ENCODE peak calls at places on chromosomes 7 and 10, in eight cellular contexts. X is GM06990, F is A549, V is psoas muscle, M is GM23338, W is fibroblast of pulmonary artery, A is H9, K is astrocyte of the spinal cord. S is an unnamed sample.

GRCh38 chr10:5816170-5816569 is 2.9 kb upstream of the GDI2 start:
- DNase-seq in F (no peak), X (peak), A (no peak), W (no peak), K (no peak), V (no peak), M (no peak), S (no peak)

GRCh38 chr10:69726850-69727249 is 74.9 kb upstream of the COL13A1 start:
- DNase-seq in M (no peak), A (no peak), F (no peak), K (no peak), V (no peak), X (no peak), W (no peak), S (no peak)

GRCh38 chr10:1048349-1048731 is 579 bp downstream of the IDI1 start:
- DNase-seq in M (no peak), A (no peak), V (peak), W (peak), F (no peak), X (no peak), K (no peak), S (peak)

GRCh38 chr7:15932318-15932717 is 245.8 kb upstream of the MEOX2 start:
- DNase-seq in W (no peak), X (no peak), K (no peak), M (peak), F (no peak), V (no peak), A (no peak), S (no peak)

GRCh38 chr10:102537948-102538347 is 34.2 kb downstream of the SUFU start:
- DNase-seq in X (no peak), V (no peak), M (no peak), W (no peak), K (no peak), F (no peak), A (no peak), S (no peak)

GRCh38 chr7:28893888-28894287 is 64.2 kb downstream of the TRIL start:
- DNase-seq in F (no peak), K (no peak), X (no peak), W (no peak), V (no peak), A (no peak), M (no peak), S (no peak)

GRCh38 chr7:81929386-81929785 is 159.5 kb upstream of the HGF start:
- DNase-seq in X (no peak), K (peak), W (no peak), F (no peak), M (no peak), V (no peak), A (no peak), S (no peak)

GRCh38 chr10:79928028-79928583 is 20.8 kb downstream of the SFTPD start:
- DNase-seq in X (no peak), F (no peak), A (no peak), M (no peak), V (no peak), W (no peak), K (no peak), S (no peak)

GRCh38 chr7:135509839-135510602 is at the start of gene CNOT4:
- DNase-seq in M (peak), A (peak), V (peak), F (peak), K (peak), W (peak), X (peak), S (peak)

GRCh38 chr7:41256186-41256945 is 446.5 kb downstream of the INHBA start:
- DNase-seq in V (no peak), F (no peak), X (no peak), M (no peak), A (no peak), W (no peak), K (no peak), S (no peak)

GRCh38 chr7:108570146-108570755 is 577 bp downstream of the DNAJB9 start:
- DNase-seq in M (peak), K (peak), F (peak), V (peak), X (no peak), W (peak), A (no peak), S (peak)

DNA sequence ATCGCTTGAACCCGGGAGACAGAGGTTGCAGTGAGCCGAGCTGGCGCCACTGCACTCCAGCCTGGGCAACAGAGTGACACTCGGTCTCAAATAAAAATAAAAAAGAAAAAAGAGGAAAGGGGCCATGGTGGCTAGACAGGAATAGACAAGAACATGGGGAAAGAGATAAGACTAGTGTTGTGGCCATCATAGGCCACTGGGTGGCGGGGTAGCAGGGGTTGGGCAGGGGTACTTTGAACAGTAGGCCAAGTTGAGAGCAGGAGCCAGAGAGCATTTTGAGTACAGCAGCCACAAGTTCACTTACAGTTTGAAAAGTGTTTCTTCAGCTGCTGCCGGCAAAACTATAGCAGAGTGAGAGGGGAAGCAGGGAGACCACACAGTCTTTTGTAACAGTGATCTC is 656.0 kb downstream of the CNTNAP2 start:
- DNase-seq in F (no peak), X (no peak), V (no peak), A (peak), K (no peak), M (peak), W (no peak), S (no peak)
- TF ChIP-seq CTCF in F (no peak), X (no peak), V (no peak), A (peak), K (no peak), M (peak), W (no peak), S (peak)

DNA sequence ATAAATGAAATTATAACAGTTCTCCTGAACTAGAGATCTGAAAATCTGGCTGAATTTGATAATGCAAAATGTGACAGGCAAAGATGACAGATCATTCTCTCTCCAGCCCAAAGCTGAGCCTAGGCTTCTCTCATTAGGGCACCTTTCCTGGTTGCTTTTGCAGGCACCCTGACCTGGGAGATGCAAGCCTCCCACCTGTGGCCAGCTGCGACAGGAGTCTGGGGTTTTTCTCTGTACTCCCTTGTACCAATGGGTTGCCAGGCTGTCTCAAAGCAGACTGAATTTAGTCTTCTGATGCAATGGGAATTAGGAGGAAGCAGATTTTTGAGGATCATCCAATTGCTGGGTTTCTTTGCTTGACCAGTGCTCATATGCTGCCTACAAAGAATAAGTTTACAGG is 85.0 kb upstream of the EFCAB10 start:
- DNase-seq in W (no peak), F (no peak), M (no peak), A (no peak), K (no peak), V (no peak), X (no peak), S (no peak)
- TF ChIP-seq CTCF in W (no peak), F (no peak), M (no peak), A (no peak), K (no peak), V (no peak), X (no peak), S (no peak)

DNA sequence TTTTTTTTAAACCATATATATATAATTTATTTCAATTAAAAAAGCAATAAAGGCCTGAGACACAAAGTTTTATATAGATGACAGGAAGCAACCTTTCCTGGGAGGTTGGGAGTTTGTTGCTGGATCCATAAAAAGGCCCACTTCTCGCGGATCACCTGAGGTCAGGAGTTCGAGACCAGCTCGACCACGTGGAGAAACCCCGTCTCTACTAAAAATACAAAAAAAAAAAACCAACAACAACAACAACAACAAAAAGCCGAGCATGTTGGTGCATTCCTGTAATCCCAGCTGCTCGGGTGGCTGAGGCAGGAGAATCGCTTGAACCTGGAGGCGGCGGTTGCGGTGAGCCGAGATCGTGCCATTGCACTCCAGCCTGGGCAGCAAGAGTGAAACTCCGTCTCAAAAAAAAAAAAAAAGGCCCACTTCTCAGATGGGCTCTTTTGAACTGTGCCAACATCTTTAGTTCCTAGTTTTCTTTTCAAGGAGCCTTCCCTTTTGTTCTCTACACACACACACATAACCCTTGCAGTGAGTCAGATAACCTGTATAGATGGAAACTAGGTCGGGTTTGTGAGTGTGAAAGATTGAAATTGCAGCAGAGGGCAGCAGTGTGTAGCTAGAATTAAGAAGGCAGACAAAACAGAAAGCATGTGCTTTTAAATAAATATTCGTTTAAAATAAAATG is 1.2 kb upstream of the SMNDC1 start:
- DNase-seq in V (no peak), W (peak), X (peak), M (peak), A (peak), K (peak), F (peak), S (peak)
- TF ChIP-seq CTCF in V (peak), W (peak), X (peak), M (peak), A (peak), K (peak), F (peak), S (peak)

DNA sequence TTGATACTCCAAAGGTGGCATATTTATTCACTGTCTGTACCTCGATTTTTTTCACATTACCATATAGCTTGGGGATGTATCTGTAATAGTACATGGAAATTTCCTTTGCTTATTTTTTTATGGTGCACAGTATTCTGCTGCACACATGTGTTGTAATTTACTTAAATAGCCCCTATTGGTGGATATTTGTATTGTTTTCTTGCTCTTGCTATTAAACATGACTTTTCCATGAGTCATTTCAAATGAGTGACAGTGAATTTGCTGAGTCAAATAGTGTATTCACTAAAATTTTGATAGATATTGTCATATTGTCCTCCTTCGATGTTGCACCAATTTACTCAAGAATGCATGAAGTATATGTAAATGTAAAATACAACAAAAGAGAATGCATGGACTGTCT is 122.7 kb upstream of the STEAP4 start:
- DNase-seq in A (no peak), M (no peak), V (no peak), W (no peak), K (no peak), X (no peak), F (no peak), S (peak)
- TF ChIP-seq CTCF in A (no peak), M (peak), V (no peak), W (no peak), K (no peak), X (no peak), F (no peak), S (peak)

GRCh38 chr7:150399861-150400778 is 21.0 kb downstream of the ZNF775 start:
- DNase-seq in V (no peak), X (no peak), A (peak), F (no peak), K (no peak), W (peak), M (no peak), S (peak)
- TF ChIP-seq CTCF in V (no peak), X (no peak), A (no peak), F (no peak), K (no peak), W (no peak), M (no peak), S (no peak)

GRCh38 chr10:74153123-74153522 is 2.1 kb downstream of the ADK start:
- DNase-seq in A (no peak), X (no peak), V (no peak), M (peak), F (peak), W (peak), K (peak), S (peak)
- TF ChIP-seq CTCF in A (peak), X (no peak), V (peak), M (peak), F (peak), W (peak), K (peak), S (peak)

DNA sequence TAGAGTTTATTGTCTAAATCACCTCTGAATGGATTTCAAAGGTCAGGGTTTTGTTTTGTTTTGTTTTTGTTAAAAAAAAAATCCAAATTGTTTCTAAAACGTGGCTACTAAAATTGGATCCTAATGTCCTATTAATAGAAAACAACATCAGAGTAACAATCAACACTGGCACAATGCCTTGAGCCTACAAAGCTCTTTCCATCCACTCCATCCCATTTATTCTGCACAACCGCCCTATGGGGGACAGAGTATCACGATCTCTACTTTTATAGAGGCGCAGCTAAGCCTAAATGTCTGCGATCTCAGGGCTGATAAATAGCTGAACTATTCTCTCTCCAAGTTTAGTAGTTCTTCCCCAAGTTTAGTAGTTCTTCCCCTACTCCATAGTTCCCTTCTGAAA is 78.8 kb downstream of the FGFR2 start:
- DNase-seq in X (no peak), M (no peak), W (no peak), V (no peak), K (no peak), A (no peak), F (no peak), S (no peak)
- TF ChIP-seq CTCF in X (no peak), M (no peak), W (no peak), V (no peak), K (no peak), A (no peak), F (no peak), S (no peak)

S was measured in MCF 10A.